ENCODE peak calls at places on chromosomes 11 and 22, in four cellular contexts. K, F, E and X are unnamed samples.

GRCh38 chr11:13207665-13208594 is 69.7 kb upstream of the BMAL1 start:
- DNase-seq in K (peak; percentile 76), E (no peak), F (peak; percentile 67), X (peak; percentile 15)

GRCh38 chr22:50677493-50678217 is 5.0 kb downstream of the SHANK3 start:
- DNase-seq in K (no peak), E (no peak), F (no peak), X (no peak)

GRCh38 chr11:64036081-64037026 is 623 bp downstream of the FLRT1 start:
- DNase-seq in F (no peak), E (peak; percentile 27), K (peak; percentile 64), X (peak; percentile 21)

GRCh38 chr11:117180020-117180419 is 1.5 kb downstream of the SIDT2 start:
- DNase-seq in E (no peak), F (no peak), K (no peak), X (no peak)

GRCh38 chr11:9565822-9566560 is 7.5 kb upstream of the WEE1 start:
- DNase-seq in F (peak; percentile 100), E (peak; percentile 55), K (peak; percentile 99), X (peak; percentile 77)

GRCh38 chr22:35206889-35207288 is 50.4 kb upstream of the HMGXB4 start:
- DNase-seq in E (no peak), F (no peak), K (no peak), X (no peak)

GRCh38 chr11:12413141-12414055 is 36.0 kb downstream of the PARVA start:
- DNase-seq in F (no peak), K (no peak), E (no peak), X (no peak)

GRCh38 chr11:33893711-33894401 is 2.0 kb upstream of the LMO2 start:
- DNase-seq in F (no peak), E (peak; percentile 79), K (peak; percentile 51), X (peak; percentile 91)

GRCh38 chr11:93494341-93494740 is 48.9 kb downstream of the SMCO4 start:
- DNase-seq in E (no peak), F (peak; percentile 59), K (peak; percentile 33), X (no peak)

GRCh38 chr22:38477515-38477914 is 9.6 kb downstream of the KDELR3 start:
- DNase-seq in F (no peak), K (no peak), E (no peak), X (no peak)

GRCh38 chr11:87013852-87014251 is 23.9 kb upstream of the TMEM135 start:
- DNase-seq in E (no peak), F (no peak), K (no peak), X (no peak)

GRCh38 chr11:1760351-1761109 is 3.2 kb downstream of the CTSD start:
- DNase-seq in E (no peak), F (no peak), K (peak; percentile 76), X (no peak)

GRCh38 chr11:9708544-9708943 is 44.7 kb downstream of the SWAP70 start:
- DNase-seq in F (no peak), K (no peak), E (no peak), X (no peak)

GRCh38 chr11:123145661-123146060 is 49.4 kb downstream of the CLMP start:
- DNase-seq in E (no peak), F (no peak), K (no peak), X (no peak)

GRCh38 chr11:119318240-119319135 is 1.6 kb upstream of the MCAM start:
- DNase-seq in K (peak; percentile 80), F (peak; percentile 51), E (peak; percentile 22), X (peak; percentile 69)

GRCh38 chr11:101848262-101848661 is 66.5 kb upstream of the CEP126 start:
- DNase-seq in K (no peak), F (no peak), E (no peak), X (no peak)

GRCh38 chr11:113234888-113235287 is 79.5 kb upstream of the TTC12 start:
- DNase-seq in F (no peak), E (no peak), K (no peak), X (no peak)

GRCh38 chr11:103322861-103323260 is 213.6 kb downstream of the DYNC2H1 start:
- DNase-seq in E (no peak), K (no peak), F (no peak), X (no peak)

GRCh38 chr22:49240016-49240380 is 587.7 kb downstream of the BRD1 start:
- DNase-seq in F (no peak), K (no peak), E (no peak), X (no peak)

GRCh38 chr11:13861411-13861810 is 101.1 kb upstream of the SPON1 start:
- DNase-seq in K (no peak), E (no peak), F (no peak), X (peak; percentile 11)

GRCh38 chr11:69092263-69092662 is 43.5 kb downstream of the TPCN2 start:
- DNase-seq in E (no peak), F (no peak), K (no peak), X (no peak)

GRCh38 chr11:132408877-132409276 is 1038.5 kb downstream of the NTM start:
- DNase-seq in K (no peak), F (no peak), E (no peak), X (no peak)

GRCh38 chr11:2576116-2576515 is 123.7 kb downstream of the KCNQ1OT1 start:
- DNase-seq in E (no peak), K (no peak), F (no peak), X (no peak)

GRCh38 chr11:43903969-43904368 is 23.3 kb downstream of the ALKBH3 start:
- DNase-seq in F (no peak), K (no peak), E (no peak), X (no peak)

GRCh38 chr11:72522186-72522585 is 87.9 kb upstream of the CLPB start:
- DNase-seq in F (no peak), E (no peak), K (no peak), X (no peak)

GRCh38 chr22:27252282-27253049 is 549.1 kb downstream of the MN1 start:
- DNase-seq in E (no peak), K (peak; percentile 67), F (peak; percentile 79), X (no peak)

GRCh38 chr11:99952816-99953215 is 734.3 kb upstream of the ARHGAP42 start:
- DNase-seq in K (no peak), E (no peak), F (peak; percentile 14), X (no peak)